ENCODE peak calls at places on chromosomes 16 and 17, in four cellular contexts. C is neural progenitor cell, N is GM23338, U is OCI-LY7. E is an unnamed sample. For H4K20me1, the result is how much of the 10 kb centered on the place peaks cover.

GRCh38 chr16:71628810-71629209 is 2.8 kb downstream of the MARVELD3 start:
- DNase-seq in C (no peak), N (no peak), U (no peak), E (no peak)

GRCh38 chr17:8060274-8060673 is 21.4 kb downstream of the ALOX15B start:
- DNase-seq in C (peak), U (peak), N (peak), E (peak)

GRCh38 chr16:6926762-6927161 is 405.9 kb upstream of the RBFOX1 start:
- DNase-seq in N (peak), U (no peak), C (peak), E (no peak)

GRCh38 chr16:11038305-11038704 is 93.9 kb downstream of the CLEC16A start:
- DNase-seq in N (no peak), C (no peak), U (no peak), E (no peak)

GRCh38 chr16:23929237-23929636 is 93.5 kb downstream of the PRKCB start:
- DNase-seq in U (no peak), C (no peak), N (no peak), E (no peak)

GRCh38 chr17:31722251-31723056 is 136.6 kb downstream of the COPRS start:
- DNase-seq in C (no peak), N (no peak), U (no peak), E (no peak)

GRCh38 chr17:306536-307294 is 45.9 kb downstream of the RPH3AL start:
- DNase-seq in C (no peak), N (no peak), U (no peak), E (no peak)

GRCh38 chr17:298791-299450 is 53.7 kb downstream of the RPH3AL start:
- DNase-seq in N (no peak), C (no peak), U (no peak), E (no peak)

GRCh38 chr17:18262111-18262510 is 1.6 kb downstream of the MIEF2 start:
- DNase-seq in U (no peak), C (no peak), N (no peak), E (no peak)

GRCh38 chr16:75433732-75434413 is 570 bp upstream of the CFDP1 start:
- DNase-seq in U (no peak), N (peak), C (peak), E (peak)

DNA sequence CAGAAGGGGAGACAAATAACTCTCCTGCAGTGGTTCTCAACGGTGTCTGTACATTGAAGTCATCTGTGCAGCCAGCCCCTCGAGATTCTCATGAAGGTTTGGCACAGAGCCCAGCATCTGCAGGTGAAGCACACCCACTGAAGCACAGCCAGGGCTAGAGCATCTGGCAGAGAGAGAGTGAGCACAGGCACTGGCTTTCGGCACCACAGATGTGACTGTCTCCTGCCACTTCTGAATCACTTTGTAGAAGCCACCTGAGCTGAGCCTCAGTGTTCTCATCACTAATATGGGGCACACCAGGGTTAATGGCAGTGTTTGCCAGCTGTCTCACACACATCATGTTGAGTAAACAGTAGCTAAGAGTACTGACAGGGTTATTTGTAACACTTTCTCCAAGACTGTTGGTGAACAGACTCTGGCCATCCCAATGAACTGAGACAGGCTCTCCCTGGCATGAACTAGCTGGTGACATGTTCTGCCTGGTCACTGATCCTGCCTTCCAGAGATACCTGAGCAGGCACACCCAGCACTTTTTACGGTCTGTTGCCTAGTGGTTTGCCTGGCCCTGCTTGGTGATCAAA is 10.9 kb downstream of the HSPB9 start:
- DNase-seq in C (no peak), U (peak), N (no peak), E (peak)
- TF ChIP-seq EZH2phosphoT487 in C (no peak), U (no peak), N (no peak), E (no peak)

GRCh38 chr16:86919073-86919472 is 340.7 kb downstream of the FOXL1 start:
- DNase-seq in N (no peak), U (no peak), C (no peak), E (no peak)

GRCh38 chr16:86914850-86915717 is 336.7 kb downstream of the FOXL1 start:
- DNase-seq in C (no peak), U (no peak), N (no peak), E (no peak)

GRCh38 chr16:86918637-86919036 is 340.3 kb downstream of the FOXL1 start:
- DNase-seq in U (no peak), C (no peak), N (no peak), E (no peak)

GRCh38 chr16:86919531-86920305 is 341.4 kb downstream of the FOXL1 start:
- DNase-seq in N (no peak), U (no peak), C (no peak), E (no peak)

GRCh38 chr16:86917471-86918365 is 339.4 kb downstream of the FOXL1 start:
- DNase-seq in C (no peak), N (no peak), U (no peak), E (no peak)
- H4K20me1 ChIP-seq in C (under half), N (under half), U (under half), E (under half)

DNA sequence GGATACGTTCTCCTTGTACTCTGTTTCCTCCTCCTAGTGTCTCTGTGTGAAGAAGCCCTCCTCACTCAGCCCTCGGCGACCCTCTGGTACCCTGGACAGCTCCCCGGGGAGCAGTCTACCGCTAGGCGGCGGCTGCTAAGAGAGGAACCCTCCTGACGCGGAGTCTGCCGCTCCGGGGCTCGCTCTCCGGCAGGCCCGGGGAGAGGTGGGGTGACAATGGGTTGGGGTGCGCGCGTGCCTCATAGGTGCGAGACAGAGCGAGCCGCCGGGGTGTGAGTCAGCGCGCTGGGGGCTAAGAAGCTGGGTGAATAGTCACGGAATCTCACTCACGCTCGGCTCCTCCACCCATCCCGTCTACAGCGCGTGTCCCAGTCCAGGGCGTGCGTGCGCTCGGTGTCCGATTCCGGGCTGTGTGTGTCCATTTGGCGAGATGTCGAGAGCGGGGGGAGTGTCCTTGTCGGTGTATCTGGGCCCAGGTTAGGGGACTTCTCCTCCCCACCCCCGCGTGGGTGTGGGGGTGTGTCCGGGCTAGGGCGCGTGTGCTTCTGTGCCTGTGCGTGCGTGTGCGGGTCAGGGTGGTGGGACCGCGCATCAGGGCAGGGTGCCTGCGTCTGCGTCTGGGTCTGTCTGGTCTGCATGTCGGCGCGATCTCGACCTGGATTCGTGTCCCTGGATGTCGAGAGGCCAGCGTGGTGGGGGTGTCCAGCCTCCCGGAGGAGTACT is 578 bp upstream of the HS3ST2 start:
- DNase-seq in N (peak), U (no peak), C (peak), E (no peak)
- TF ChIP-seq EZH2phosphoT487 in N (no peak), U (no peak), C (peak), E (no peak)

DNA sequence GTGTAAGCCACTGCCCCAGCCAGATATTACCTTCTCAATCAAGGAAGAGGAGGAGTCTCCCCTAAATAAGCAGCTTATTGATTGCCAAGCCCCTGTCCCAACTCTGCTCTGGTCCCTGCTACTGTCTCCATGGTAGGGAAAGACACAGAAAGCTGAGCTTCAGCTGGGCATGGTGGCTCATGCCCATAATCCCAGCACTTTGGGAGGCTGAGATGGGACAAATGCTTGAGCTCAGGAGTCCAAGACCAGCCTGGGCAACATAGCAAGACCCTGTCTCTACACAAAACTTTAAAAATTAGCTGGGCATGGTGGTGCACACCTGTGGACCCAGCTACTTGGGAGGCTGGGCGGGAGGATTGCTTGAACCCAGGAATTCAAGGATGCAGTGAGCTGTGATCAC is 6.6 kb downstream of the JUP start:
- DNase-seq in C (no peak), N (no peak), U (no peak), E (no peak)
- H4K20me1 ChIP-seq in C (half or more), N (under half), U (under half), E (under half)

DNA sequence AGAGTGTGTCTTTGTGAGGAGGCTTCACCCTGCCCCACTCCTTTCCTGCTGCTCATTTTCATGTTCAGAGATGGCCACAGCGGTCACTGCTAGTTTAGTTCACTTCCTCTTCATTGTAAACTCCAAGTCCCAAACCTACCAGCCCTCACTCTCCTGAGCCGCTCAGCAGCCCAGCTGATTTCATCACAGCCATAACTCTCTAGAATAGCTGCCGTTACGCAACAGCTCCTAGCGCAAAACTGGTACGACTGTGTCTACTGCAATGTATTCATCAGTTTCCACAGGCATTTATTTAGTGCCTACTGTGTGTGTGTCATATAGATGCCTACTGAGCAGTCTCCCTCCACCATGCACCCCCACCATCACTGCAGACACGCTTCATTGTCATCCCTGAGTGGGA is 233.5 kb upstream of the RPL38 start:
- DNase-seq in C (no peak), N (no peak), U (no peak), E (no peak)
- TF ChIP-seq EZH2phosphoT487 in C (no peak), N (no peak), U (no peak), E (no peak)

GRCh38 chr17:45313419-45313771 is 3.4 kb downstream of the MAP3K14 start:
- DNase-seq in N (no peak), U (no peak), C (no peak), E (peak)

GRCh38 chr17:45312477-45313418 is 4.1 kb downstream of the MAP3K14 start:
- DNase-seq in U (no peak), C (no peak), N (no peak), E (no peak)

GRCh38 chr17:45315583-45316270 is 1.1 kb downstream of the MAP3K14 start:
- DNase-seq in C (no peak), N (no peak), U (peak), E (no peak)

GRCh38 chr17:45314761-45315549 is 1.9 kb downstream of the MAP3K14 start:
- DNase-seq in U (peak), N (no peak), C (no peak), E (peak)

GRCh38 chr17:45313927-45314760 is 2.7 kb downstream of the MAP3K14 start:
- DNase-seq in C (no peak), U (peak), N (no peak), E (no peak)
- H4K20me1 ChIP-seq in C (half or more), U (under half), N (under half), E (under half)

GRCh38 chr16:53949716-53950410 is 245.9 kb downstream of the FTO start:
- DNase-seq in N (no peak), U (no peak), C (no peak), E (no peak)
- TF ChIP-seq EZH2phosphoT487 in N (no peak), U (no peak), C (no peak), E (no peak)

DNA sequence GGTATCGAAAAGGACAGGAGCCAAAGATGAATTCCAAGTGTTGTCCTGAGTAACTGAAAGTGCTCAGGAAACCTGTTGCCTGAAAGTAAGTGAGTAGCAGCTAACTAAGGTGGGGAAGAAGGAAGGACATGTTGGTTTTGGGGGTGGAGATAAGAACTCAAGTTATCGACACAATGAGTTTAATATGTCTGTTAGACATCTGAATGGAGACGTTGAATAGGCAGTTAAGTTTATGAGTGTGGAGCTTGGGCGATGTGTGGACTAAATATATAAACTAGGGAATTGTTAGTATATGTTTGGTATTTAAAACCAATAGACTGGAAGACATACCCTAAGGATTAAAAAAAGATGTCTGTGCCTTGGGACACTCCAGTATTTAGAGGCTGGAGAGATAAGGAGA is 82.7 kb upstream of the ASIC2 start:
- DNase-seq in C (no peak), N (no peak), U (no peak), E (no peak)
- H4K20me1 ChIP-seq in C (under half), N (under half), U (under half), E (under half)